ENCODE peak calls at places on chromosomes 16 and 17, in nine cellular contexts. One of them, this sample, is unnamed.
A peak's percentile ranks its signal among the peaks of the same experiment; 100 is the strongest.

GRCh38 chr16:2197765-2198164 is 1.4 kb upstream of the CASKIN1 start:
- DNase-seq in psoas muscle: no peak
- DNase-seq in astrocyte: no peak
- DNase-seq in upper lobe of right lung: no peak
- DNase-seq in fibroblast of lung: no peak
- DNase-seq in tibial nerve: no peak
- DNase-seq in CD4-positive, alpha-beta T cell: no peak
- DNase-seq in CD8-positive, alpha-beta T cell: no peak
- DNase-seq in heart left ventricle: no peak
- DNase-seq in this sample: no peak

GRCh38 chr17:76266244-76266938 is 1.2 kb downstream of the UBALD2 start:
- DNase-seq in tibial nerve: no peak
- DNase-seq in fibroblast of lung: peak; percentile 43
- DNase-seq in upper lobe of right lung: no peak
- DNase-seq in psoas muscle: no peak
- DNase-seq in CD4-positive, alpha-beta T cell: no peak
- DNase-seq in CD8-positive, alpha-beta T cell: no peak
- DNase-seq in astrocyte: no peak
- DNase-seq in heart left ventricle: peak; percentile 30
- DNase-seq in this sample: no peak

GRCh38 chr17:6627019-6627418 is 13.5 kb downstream of the KIAA0753 start:
- DNase-seq in fibroblast of lung: peak; percentile 38
- DNase-seq in CD4-positive, alpha-beta T cell: no peak
- DNase-seq in astrocyte: peak; percentile 14
- DNase-seq in upper lobe of right lung: no peak
- DNase-seq in heart left ventricle: no peak
- DNase-seq in CD8-positive, alpha-beta T cell: no peak
- DNase-seq in psoas muscle: no peak
- DNase-seq in tibial nerve: no peak
- DNase-seq in this sample: no peak

GRCh38 chr16:2285731-2286191 is 17.8 kb upstream of the RNPS1 start:
- DNase-seq in tibial nerve: no peak
- DNase-seq in fibroblast of lung: no peak
- DNase-seq in psoas muscle: no peak
- DNase-seq in CD8-positive, alpha-beta T cell: no peak
- DNase-seq in CD4-positive, alpha-beta T cell: no peak
- DNase-seq in upper lobe of right lung: no peak
- DNase-seq in astrocyte: no peak
- DNase-seq in heart left ventricle: no peak
- DNase-seq in this sample: no peak

GRCh38 chr16:27463741-27464662 is 62.0 kb downstream of the IL21R start:
- DNase-seq in CD8-positive, alpha-beta T cell: peak; percentile 80
- DNase-seq in psoas muscle: no peak
- DNase-seq in CD4-positive, alpha-beta T cell: peak; percentile 46
- DNase-seq in upper lobe of right lung: no peak
- DNase-seq in astrocyte: no peak
- DNase-seq in fibroblast of lung: no peak
- DNase-seq in heart left ventricle: no peak
- DNase-seq in tibial nerve: no peak
- DNase-seq in this sample: no peak

GRCh38 chr17:2904135-2904534 is 107.9 kb downstream of the RAP1GAP2 start:
- DNase-seq in heart left ventricle: peak; percentile 73
- DNase-seq in CD4-positive, alpha-beta T cell: no peak
- DNase-seq in astrocyte: peak; percentile 22
- DNase-seq in upper lobe of right lung: no peak
- DNase-seq in psoas muscle: no peak
- DNase-seq in fibroblast of lung: no peak
- DNase-seq in tibial nerve: no peak
- DNase-seq in CD8-positive, alpha-beta T cell: no peak
- DNase-seq in this sample: no peak

GRCh38 chr16:27756206-27756970 is 206.4 kb downstream of the KATNIP start:
- DNase-seq in astrocyte: no peak
- DNase-seq in psoas muscle: no peak
- DNase-seq in heart left ventricle: no peak
- DNase-seq in CD8-positive, alpha-beta T cell: no peak
- DNase-seq in fibroblast of lung: no peak
- DNase-seq in upper lobe of right lung: no peak
- DNase-seq in CD4-positive, alpha-beta T cell: no peak
- DNase-seq in tibial nerve: no peak
- DNase-seq in this sample: no peak

GRCh38 chr17:62670202-62670821 is 42.8 kb downstream of the MRC2 start:
- DNase-seq in heart left ventricle: no peak
- DNase-seq in tibial nerve: no peak
- DNase-seq in CD8-positive, alpha-beta T cell: no peak
- DNase-seq in upper lobe of right lung: no peak
- DNase-seq in fibroblast of lung: no peak
- DNase-seq in CD4-positive, alpha-beta T cell: no peak
- DNase-seq in astrocyte: no peak
- DNase-seq in psoas muscle: no peak
- DNase-seq in this sample: no peak

GRCh38 chr17:68390888-68391545 is 66.3 kb downstream of the WIPI1 start:
- DNase-seq in fibroblast of lung: no peak
- DNase-seq in CD4-positive, alpha-beta T cell: no peak
- DNase-seq in psoas muscle: peak; percentile 50
- DNase-seq in upper lobe of right lung: no peak
- DNase-seq in astrocyte: peak; percentile 69
- DNase-seq in tibial nerve: no peak
- DNase-seq in heart left ventricle: no peak
- DNase-seq in CD8-positive, alpha-beta T cell: no peak
- DNase-seq in this sample: no peak

GRCh38 chr16:68596266-68596665 is 48.8 kb upstream of the CDH3 start:
- DNase-seq in tibial nerve: no peak
- DNase-seq in astrocyte: no peak
- DNase-seq in upper lobe of right lung: no peak
- DNase-seq in fibroblast of lung: no peak
- DNase-seq in CD8-positive, alpha-beta T cell: no peak
- DNase-seq in heart left ventricle: no peak
- DNase-seq in CD4-positive, alpha-beta T cell: no peak
- DNase-seq in psoas muscle: no peak
- DNase-seq in this sample: no peak

GRCh38 chr16:77234611-77235010 is 35.4 kb downstream of the SYCE1L start:
- DNase-seq in upper lobe of right lung: no peak
- DNase-seq in psoas muscle: no peak
- DNase-seq in heart left ventricle: no peak
- DNase-seq in astrocyte: no peak
- DNase-seq in tibial nerve: no peak
- DNase-seq in fibroblast of lung: no peak
- DNase-seq in CD4-positive, alpha-beta T cell: no peak
- DNase-seq in CD8-positive, alpha-beta T cell: no peak
- DNase-seq in this sample: no peak

GRCh38 chr16:11675561-11676511 is 7.6 kb downstream of the SNN start:
- DNase-seq in heart left ventricle: no peak
- DNase-seq in tibial nerve: no peak
- DNase-seq in fibroblast of lung: no peak
- DNase-seq in CD8-positive, alpha-beta T cell: peak; percentile 46
- DNase-seq in astrocyte: peak; percentile 23
- DNase-seq in upper lobe of right lung: no peak
- DNase-seq in psoas muscle: peak; percentile 89
- DNase-seq in CD4-positive, alpha-beta T cell: no peak
- DNase-seq in this sample: peak; percentile 99

GRCh38 chr16:15621456-15621855 is 21.5 kb downstream of the MARF1 start:
- DNase-seq in astrocyte: no peak
- DNase-seq in tibial nerve: no peak
- DNase-seq in CD4-positive, alpha-beta T cell: no peak
- DNase-seq in heart left ventricle: no peak
- DNase-seq in CD8-positive, alpha-beta T cell: no peak
- DNase-seq in fibroblast of lung: no peak
- DNase-seq in psoas muscle: no peak
- DNase-seq in upper lobe of right lung: no peak
- DNase-seq in this sample: no peak

GRCh38 chr17:40301315-40301714 is 7.7 kb upstream of the RARA start:
- DNase-seq in tibial nerve: no peak
- DNase-seq in fibroblast of lung: no peak
- DNase-seq in upper lobe of right lung: no peak
- DNase-seq in CD8-positive, alpha-beta T cell: no peak
- DNase-seq in psoas muscle: no peak
- DNase-seq in heart left ventricle: no peak
- DNase-seq in CD4-positive, alpha-beta T cell: no peak
- DNase-seq in astrocyte: no peak
- DNase-seq in this sample: no peak
- TF ChIP-seq CTCF in tibial nerve: no peak
- TF ChIP-seq CTCF in fibroblast of lung: peak; percentile 28
- TF ChIP-seq CTCF in upper lobe of right lung: peak; percentile 21
- TF ChIP-seq CTCF in CD8-positive, alpha-beta T cell: no peak
- TF ChIP-seq CTCF in psoas muscle: peak; percentile 31
- TF ChIP-seq CTCF in heart left ventricle: peak; percentile 28
- TF ChIP-seq CTCF in CD4-positive, alpha-beta T cell: no peak
- TF ChIP-seq CTCF in astrocyte: no peak
- TF ChIP-seq CTCF in this sample: no peak

GRCh38 chr17:83145358-83145738 is 65.9 kb downstream of the METRNL start:
- DNase-seq in psoas muscle: no peak
- DNase-seq in tibial nerve: no peak
- DNase-seq in CD4-positive, alpha-beta T cell: no peak
- DNase-seq in CD8-positive, alpha-beta T cell: no peak
- DNase-seq in astrocyte: no peak
- DNase-seq in upper lobe of right lung: no peak
- DNase-seq in fibroblast of lung: no peak
- DNase-seq in heart left ventricle: no peak
- DNase-seq in this sample: no peak

GRCh38 chr17:83145831-83146230 is 66.4 kb downstream of the METRNL start:
- DNase-seq in upper lobe of right lung: no peak
- DNase-seq in astrocyte: no peak
- DNase-seq in psoas muscle: no peak
- DNase-seq in heart left ventricle: no peak
- DNase-seq in fibroblast of lung: no peak
- DNase-seq in tibial nerve: no peak
- DNase-seq in CD8-positive, alpha-beta T cell: no peak
- DNase-seq in CD4-positive, alpha-beta T cell: no peak
- DNase-seq in this sample: no peak

GRCh38 chr17:83142619-83143018 is 63.2 kb downstream of the METRNL start:
- DNase-seq in heart left ventricle: no peak
- DNase-seq in upper lobe of right lung: no peak
- DNase-seq in CD4-positive, alpha-beta T cell: no peak
- DNase-seq in CD8-positive, alpha-beta T cell: no peak
- DNase-seq in psoas muscle: no peak
- DNase-seq in astrocyte: no peak
- DNase-seq in fibroblast of lung: no peak
- DNase-seq in tibial nerve: no peak
- DNase-seq in this sample: no peak

GRCh38 chr17:83144421-83145357 is 65.3 kb downstream of the METRNL start:
- DNase-seq in fibroblast of lung: peak; percentile 43
- DNase-seq in astrocyte: no peak
- DNase-seq in heart left ventricle: no peak
- DNase-seq in CD8-positive, alpha-beta T cell: no peak
- DNase-seq in upper lobe of right lung: no peak
- DNase-seq in psoas muscle: peak; percentile 67
- DNase-seq in tibial nerve: no peak
- DNase-seq in CD4-positive, alpha-beta T cell: no peak
- DNase-seq in this sample: no peak

DNA sequence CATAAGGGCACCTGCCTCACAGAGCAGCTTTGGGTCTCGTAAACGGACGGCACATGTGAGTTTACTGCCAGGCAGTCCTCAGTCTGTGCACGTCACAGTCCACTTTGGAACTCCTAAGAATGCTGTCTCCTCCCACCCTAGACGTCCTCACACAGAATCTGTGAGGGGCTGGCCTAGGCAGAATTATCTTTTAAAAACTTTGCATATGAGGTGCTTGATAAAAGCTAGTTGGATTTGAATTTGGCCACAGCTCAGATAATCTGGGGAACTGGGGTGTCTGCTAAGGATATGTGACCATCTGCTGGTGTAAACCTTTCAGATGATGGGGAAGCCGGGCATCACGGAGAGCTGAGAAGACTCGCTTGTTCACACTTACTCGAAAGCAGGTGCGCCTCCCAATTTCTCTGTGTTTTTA is 64.4 kb downstream of the METRNL start:
- DNase-seq in tibial nerve: no peak
- DNase-seq in CD4-positive, alpha-beta T cell: no peak
- DNase-seq in fibroblast of lung: no peak
- DNase-seq in CD8-positive, alpha-beta T cell: no peak
- DNase-seq in astrocyte: no peak
- DNase-seq in upper lobe of right lung: no peak
- DNase-seq in psoas muscle: no peak
- DNase-seq in heart left ventricle: no peak
- DNase-seq in this sample: no peak
- H3K9me3 ChIP-seq in tibial nerve: no peaks in the 10 kb centered on the region
- H3K9me3 ChIP-seq in CD4-positive, alpha-beta T cell: no peaks in the 10 kb centered on the region
- H3K9me3 ChIP-seq in fibroblast of lung: no peaks in the 10 kb centered on the region
- H3K9me3 ChIP-seq in CD8-positive, alpha-beta T cell: no peaks in the 10 kb centered on the region
- H3K9me3 ChIP-seq in astrocyte: no peaks in the 10 kb centered on the region
- H3K9me3 ChIP-seq in upper lobe of right lung: no peaks in the 10 kb centered on the region
- H3K9me3 ChIP-seq in psoas muscle: no peaks in the 10 kb centered on the region
- H3K9me3 ChIP-seq in heart left ventricle: no peaks in the 10 kb centered on the region
- H3K9me3 ChIP-seq in this sample: no peaks in the 10 kb centered on the region

DNA sequence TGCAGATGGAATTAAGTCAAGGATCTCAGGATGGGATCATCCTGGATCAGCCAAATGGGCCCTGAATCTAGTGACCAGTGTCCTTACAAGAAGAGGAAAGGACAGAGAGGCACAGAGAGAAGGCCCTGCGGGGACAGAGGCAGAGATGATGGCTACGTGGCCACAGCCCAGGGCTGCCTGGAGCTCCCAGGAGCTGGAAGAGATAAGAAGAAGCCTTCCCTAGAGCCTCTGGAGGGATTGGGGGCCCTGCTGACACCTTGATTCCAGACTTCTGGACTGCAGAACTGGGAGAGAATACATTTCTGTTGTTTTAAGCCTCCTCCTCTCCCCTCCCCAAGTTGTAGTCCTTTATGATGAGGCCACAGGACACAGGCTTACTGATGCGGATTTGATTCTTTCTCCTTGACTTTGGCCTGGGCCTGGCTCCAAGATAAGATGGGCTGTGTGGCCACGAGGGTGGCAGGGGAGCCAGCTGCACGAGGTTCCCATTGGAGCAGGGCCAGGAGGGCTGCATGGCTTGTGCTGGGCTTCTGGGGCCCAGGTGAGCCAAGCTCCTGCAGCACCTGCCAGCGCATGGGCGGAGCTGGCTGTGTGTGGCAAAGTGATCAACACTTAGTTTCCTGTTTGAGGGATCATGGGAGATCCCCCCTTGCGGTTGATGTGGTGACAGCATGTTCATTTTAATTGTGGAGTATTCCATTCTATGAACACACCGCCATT is 146.1 kb downstream of the IRF8 start:
- DNase-seq in CD8-positive, alpha-beta T cell: peak; percentile 50
- DNase-seq in psoas muscle: no peak
- DNase-seq in tibial nerve: no peak
- DNase-seq in fibroblast of lung: no peak
- DNase-seq in upper lobe of right lung: peak; percentile 53
- DNase-seq in heart left ventricle: no peak
- DNase-seq in CD4-positive, alpha-beta T cell: peak; percentile 11
- DNase-seq in astrocyte: no peak
- DNase-seq in this sample: no peak
- TF ChIP-seq CTCF in CD8-positive, alpha-beta T cell: no peak
- TF ChIP-seq CTCF in psoas muscle: no peak
- TF ChIP-seq CTCF in tibial nerve: no peak
- TF ChIP-seq CTCF in fibroblast of lung: no peak
- TF ChIP-seq CTCF in upper lobe of right lung: no peak
- TF ChIP-seq CTCF in heart left ventricle: no peak
- TF ChIP-seq CTCF in CD4-positive, alpha-beta T cell: no peak
- TF ChIP-seq CTCF in astrocyte: no peak
- TF ChIP-seq CTCF in this sample: no peak

GRCh38 chr16:3317315-3317999 is 12.2 kb downstream of the ZNF75A start:
- DNase-seq in fibroblast of lung: peak; percentile 51
- DNase-seq in upper lobe of right lung: no peak
- DNase-seq in heart left ventricle: no peak
- DNase-seq in psoas muscle: no peak
- DNase-seq in astrocyte: peak; percentile 18
- DNase-seq in tibial nerve: no peak
- DNase-seq in CD4-positive, alpha-beta T cell: no peak
- DNase-seq in CD8-positive, alpha-beta T cell: no peak
- DNase-seq in this sample: no peak
- H3K9me3 ChIP-seq in fibroblast of lung: peaks cover 7% of the 10 kb centered on the region
- H3K9me3 ChIP-seq in upper lobe of right lung: peaks cover 86% of the 10 kb centered on the region
- H3K9me3 ChIP-seq in heart left ventricle: peaks cover 99% of the 10 kb centered on the region
- H3K9me3 ChIP-seq in psoas muscle: peaks cover 93% of the 10 kb centered on the region
- H3K9me3 ChIP-seq in astrocyte: peaks cover 73% of the 10 kb centered on the region
- H3K9me3 ChIP-seq in tibial nerve: peaks cover 93% of the 10 kb centered on the region
- H3K9me3 ChIP-seq in CD4-positive, alpha-beta T cell: peaks cover 96% of the 10 kb centered on the region
- H3K9me3 ChIP-seq in CD8-positive, alpha-beta T cell: peaks cover 64% of the 10 kb centered on the region
- H3K9me3 ChIP-seq in this sample: peaks cover 61% of the 10 kb centered on the region

GRCh38 chr16:74468807-74469511 is 47.7 kb upstream of the CLEC18B start:
- DNase-seq in upper lobe of right lung: no peak
- DNase-seq in psoas muscle: no peak
- DNase-seq in fibroblast of lung: no peak
- DNase-seq in heart left ventricle: no peak
- DNase-seq in CD4-positive, alpha-beta T cell: no peak
- DNase-seq in astrocyte: no peak
- DNase-seq in tibial nerve: no peak
- DNase-seq in CD8-positive, alpha-beta T cell: no peak
- DNase-seq in this sample: no peak
- TF ChIP-seq CTCF in upper lobe of right lung: no peak
- TF ChIP-seq CTCF in psoas muscle: no peak
- TF ChIP-seq CTCF in fibroblast of lung: no peak
- TF ChIP-seq CTCF in heart left ventricle: no peak
- TF ChIP-seq CTCF in CD4-positive, alpha-beta T cell: no peak
- TF ChIP-seq CTCF in astrocyte: no peak
- TF ChIP-seq CTCF in tibial nerve: no peak
- TF ChIP-seq CTCF in CD8-positive, alpha-beta T cell: no peak
- TF ChIP-seq CTCF in this sample: no peak